ENCODE peak calls at places on chromosomes 12 and 14, in five cellular contexts. O is endodermal cell, F is A549, R is IMR-90, A is lung. D is an unnamed sample.

GRCh38 chr12:99611117-99611516 is 36.4 kb upstream of the GARIN6 start:
- DNase-seq in O (no peak), F (no peak), R (no peak), A (no peak), D (no peak)

GRCh38 chr12:108326254-108326750 is 12.8 kb downstream of the CMKLR1 start:
- DNase-seq in O (no peak), F (no peak), R (no peak), A (no peak), D (no peak)

GRCh38 chr12:130087222-130087621 is 75.0 kb upstream of the FZD10 start:
- DNase-seq in O (no peak), F (no peak), R (no peak), A (no peak), D (no peak)

GRCh38 chr14:25001096-25001982 is 48.6 kb downstream of the STXBP6 start:
- DNase-seq in O (no peak), F (no peak), R (peak; percentile 31), A (no peak), D (no peak)

GRCh38 chr12:60872850-60873713 is 1277.3 kb downstream of the SLC16A7 start:
- DNase-seq in O (peak; percentile 61), F (no peak), R (no peak), A (no peak), D (no peak)

GRCh38 chr12:50862316-50862715 is 19.6 kb downstream of the TMPRSS12 start:
- DNase-seq in O (no peak), F (peak; percentile 44), R (peak; percentile 77), A (no peak), D (no peak)

GRCh38 chr12:132478433-132478803 is 11.5 kb upstream of the FBRSL1 start:
- DNase-seq in O (no peak), F (no peak), R (no peak), A (no peak), D (no peak)

GRCh38 chr12:24075650-24076049 is 126.2 kb upstream of the SOX5 start:
- DNase-seq in O (no peak), F (no peak), R (peak; percentile 55), A (no peak), D (no peak)

GRCh38 chr12:131473261-131473660 is 237.6 kb upstream of the SFSWAP start:
- DNase-seq in O (peak; percentile 40), F (no peak), R (no peak), A (no peak), D (no peak)

GRCh38 chr14:56342419-56342901 is 224.2 kb downstream of the PELI2 start:
- DNase-seq in O (no peak), F (no peak), R (peak; percentile 86), A (no peak), D (no peak)

GRCh38 chr12:103728323-103728722 is 112.7 kb downstream of the NT5DC3 start:
- DNase-seq in O (no peak), F (no peak), R (peak; percentile 42), A (no peak), D (no peak)

GRCh38 chr12:59517522-59517921 is 78.3 kb upstream of the SLC16A7 start:
- DNase-seq in O (no peak), F (no peak), R (no peak), A (no peak), D (no peak)

GRCh38 chr14:38044710-38045109 is 163.0 kb upstream of the SSTR1 start:
- DNase-seq in O (no peak), F (no peak), R (no peak), A (no peak), D (no peak)

GRCh38 chr12:76962099-76962498 is 83.3 kb upstream of the CSRP2 start:
- DNase-seq in O (no peak), F (no peak), R (no peak), A (no peak), D (no peak)

GRCh38 chr12:55659486-55660385 is 23.0 kb downstream of the OR10P1 start:
- DNase-seq in O (peak; percentile 71), F (no peak), R (peak; percentile 9), A (no peak), D (no peak)
- TF ChIP-seq CTCF in O (peak; percentile 76), F (peak; percentile 72), R (peak; percentile 53), A (no peak), D (no peak)

DNA sequence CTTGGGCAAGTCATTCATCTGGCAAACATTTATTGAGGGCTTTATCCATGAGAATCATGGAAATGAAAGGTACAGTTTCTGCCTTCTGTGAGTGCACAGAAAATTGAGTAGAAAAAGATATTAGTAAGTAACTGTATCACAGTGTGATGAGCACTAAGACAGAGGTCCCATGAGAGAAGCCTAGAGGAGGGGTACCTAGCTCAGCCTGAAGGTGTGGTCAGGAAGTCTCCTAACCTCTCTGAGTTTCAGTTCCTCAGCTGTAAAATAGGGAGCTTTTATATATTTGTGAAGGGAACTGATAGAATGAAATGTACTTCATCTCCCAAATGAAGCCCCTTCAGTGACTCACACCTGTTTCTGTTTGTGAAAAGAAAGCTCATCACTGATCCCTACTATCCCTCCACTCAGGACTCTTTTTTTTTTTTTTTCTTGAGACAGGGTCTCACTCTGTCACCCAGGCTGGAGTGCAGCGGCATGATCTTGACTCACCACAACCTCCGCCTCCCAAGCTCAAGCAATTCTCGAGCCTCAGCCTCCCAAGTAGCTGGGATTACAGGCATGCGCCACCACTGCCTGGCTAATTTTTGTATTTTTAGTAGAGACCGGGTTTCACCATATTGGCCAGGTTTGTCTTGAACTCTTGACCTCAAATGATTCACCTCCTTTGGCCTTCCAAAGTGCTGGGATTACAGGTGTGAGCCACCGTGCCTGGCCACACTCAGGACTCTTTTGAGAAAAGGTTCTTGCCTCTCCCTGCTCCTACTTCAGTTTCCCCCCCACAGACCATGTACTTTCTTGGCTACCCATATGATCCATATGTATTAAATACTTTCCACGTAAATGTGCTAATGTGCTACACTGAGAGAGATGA is 93.7 kb upstream of the FUT8 start:
- DNase-seq in O (no peak), F (no peak), R (no peak), A (no peak), D (no peak)
- H3K27ac ChIP-seq in O (no peak overlapping the region), F (no peak overlapping the region), R (no peak overlapping the region), A (no peak overlapping the region), D (no peak overlapping the region)

GRCh38 chr14:60807247-60807646 is 72.7 kb downstream of the MNAT1 start:
- DNase-seq in O (no peak), F (no peak), R (no peak), A (no peak), D (no peak)
- TF ChIP-seq CTCF in O (no peak), F (no peak), R (no peak), A (no peak), D (no peak)

GRCh38 chr12:106132175-106133135 is 6.3 kb downstream of the NUAK1 start:
- DNase-seq in O (peak; percentile 82), F (no peak), R (no peak), A (no peak), D (no peak)
- H3K27ac ChIP-seq in O (no peak overlapping the region), F (peak overlapping the region; percentile 99), R (no peak overlapping the region), A (peak overlapping the region; percentile 42), D (no peak overlapping the region)

GRCh38 chr12:107091989-107092641 is 1.2 kb downstream of the CRY1 start:
- DNase-seq in O (peak; percentile 80), F (peak; percentile 75), R (peak; percentile 97), A (peak; percentile 32), D (peak; percentile 57)

GRCh38 chr12:107092669-107093546 is 441 bp downstream of the CRY1 start:
- DNase-seq in O (peak; percentile 85), F (peak; percentile 20), R (no peak), A (peak; percentile 42), D (peak; percentile 54)

GRCh38 chr12:107091381-107091780 is 2.0 kb downstream of the CRY1 start:
- DNase-seq in O (no peak), F (no peak), R (peak; percentile 64), A (no peak), D (no peak)

GRCh38 chr12:107086314-107086713 is 7.0 kb downstream of the CRY1 start:
- DNase-seq in O (no peak), F (no peak), R (no peak), A (no peak), D (no peak)

DNA sequence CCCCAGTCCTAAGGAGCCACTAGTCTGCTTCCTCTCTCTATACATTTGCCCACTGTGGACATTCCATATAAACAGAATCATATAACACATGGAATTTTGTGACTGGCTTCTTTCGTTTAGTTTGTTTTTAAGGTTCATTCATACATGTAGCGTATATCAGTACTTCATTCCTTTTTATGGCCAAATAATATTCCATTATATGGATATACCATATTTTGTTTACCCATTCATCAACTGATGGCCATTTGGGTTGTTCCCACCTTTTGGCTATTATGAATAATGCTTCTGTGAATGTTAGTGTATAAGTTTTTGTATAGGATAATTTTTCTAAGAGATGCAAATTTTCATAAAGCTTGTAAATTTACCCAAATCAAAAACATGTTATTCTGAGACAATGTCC is 4.4 kb downstream of the CRY1 start:
- DNase-seq in O (no peak), F (no peak), R (no peak), A (no peak), D (no peak)
- TF ChIP-seq CTCF in O (no peak), F (no peak), R (no peak), A (no peak), D (no peak)

GRCh38 chr14:80615831-80616230 is 325.7 kb downstream of the CEP128 start:
- DNase-seq in O (no peak), F (no peak), R (no peak), A (no peak), D (no peak)

GRCh38 chr14:80618751-80619329 is 322.7 kb downstream of the CEP128 start:
- DNase-seq in O (no peak), F (no peak), R (peak; percentile 87), A (no peak), D (no peak)

GRCh38 chr14:80624581-80624980 is 317.0 kb downstream of the CEP128 start:
- DNase-seq in O (no peak), F (no peak), R (peak; percentile 13), A (no peak), D (no peak)

GRCh38 chr14:80621701-80622100 is 319.8 kb downstream of the CEP128 start:
- DNase-seq in O (no peak), F (no peak), R (peak; percentile 89), A (no peak), D (no peak)
- H3K27ac ChIP-seq in O (no peak overlapping the region), F (peak overlapping the region; percentile 6), R (peak overlapping the region; percentile 13), A (no peak overlapping the region), D (no peak overlapping the region)

DNA sequence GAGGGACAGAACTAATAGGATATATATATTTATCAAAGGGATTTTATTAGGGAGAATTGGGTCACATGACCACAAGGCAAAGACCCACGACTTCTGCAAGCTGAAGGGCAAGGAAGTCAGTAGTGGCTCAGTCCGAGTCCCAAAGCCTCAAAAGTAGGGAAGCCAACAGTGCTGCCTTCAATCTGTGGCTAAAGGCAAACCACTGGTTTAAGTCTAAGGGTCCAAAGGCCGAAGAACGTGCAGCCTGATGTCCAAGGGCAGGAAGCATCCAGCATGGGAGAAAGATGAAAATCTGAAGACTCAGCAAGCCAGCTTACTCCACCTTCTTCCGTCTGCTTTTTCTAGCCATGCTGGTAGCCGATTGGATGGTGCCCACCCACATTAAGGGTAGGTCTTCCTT is 157.9 kb upstream of the CRY1 start:
- DNase-seq in O (no peak), F (no peak), R (no peak), A (no peak), D (no peak)
- TF ChIP-seq CTCF in O (no peak), F (no peak), R (no peak), A (no peak), D (no peak)

D was measured in colonic mucosa.